ENCODE peak calls at places on chromosomes 12 and 14, in eight cellular contexts. Y, Q, T, X, C, N, Z and J are unnamed samples.

GRCh38 chr12:123397400-123397799 is 13.5 kb downstream of the KMT5A start:
- DNase-seq in Y (no peak), Q (no peak), T (no peak), X (no peak), C (no peak), N (no peak), Z (no peak), J (no peak)

GRCh38 chr14:96083667-96084320 is 44.6 kb downstream of the C14orf132 start:
- DNase-seq in Y (no peak), Q (no peak), T (no peak), X (no peak), C (no peak), N (no peak), Z (peak; percentile 81), J (no peak)

GRCh38 chr12:46562625-46563228 is 190.2 kb upstream of the SLC38A2 start:
- DNase-seq in Y (peak; percentile 76), Q (no peak), T (no peak), X (peak; percentile 95), C (no peak), N (no peak), Z (no peak), J (peak; percentile 62)

GRCh38 chr14:51188566-51189185 is 51.4 kb upstream of the TMX1 start:
- DNase-seq in Y (no peak), Q (no peak), T (no peak), X (peak; percentile 55), C (peak; percentile 37), N (no peak), Z (no peak), J (no peak)

GRCh38 chr14:29352681-29353080 is 575.0 kb downstream of the PRKD1 start:
- DNase-seq in Y (no peak), Q (no peak), T (no peak), X (no peak), C (no peak), N (no peak), Z (no peak), J (no peak)

GRCh38 chr14:104888489-104889373 is 23.7 kb downstream of the CEP170B start:
- DNase-seq in Y (no peak), Q (no peak), T (no peak), X (no peak), C (no peak), N (no peak), Z (peak; percentile 11), J (no peak)

GRCh38 chr12:61365001-61365400 is 895.2 kb upstream of the USP15 start:
- DNase-seq in Y (no peak), Q (no peak), T (no peak), X (no peak), C (no peak), N (no peak), Z (no peak), J (no peak)

GRCh38 chr12:123141615-123142517 is 9.0 kb downstream of the PITPNM2 start:
- DNase-seq in Y (peak; percentile 84), Q (no peak), T (no peak), X (peak; percentile 91), C (peak; percentile 63), N (no peak), Z (peak; percentile 73), J (peak; percentile 87)

GRCh38 chr12:70449758-70450341 is 83.8 kb downstream of the KCNMB4 start:
- DNase-seq in Y (no peak), Q (no peak), T (no peak), X (no peak), C (no peak), N (no peak), Z (no peak), J (no peak)

GRCh38 chr14:91573894-91574837 is 64.1 kb upstream of the PPP4R3A start:
- DNase-seq in Y (peak; percentile 25), Q (no peak), T (peak; percentile 19), X (peak; percentile 52), C (no peak), N (no peak), Z (peak; percentile 38), J (no peak)

GRCh38 chr14:89484445-89484844 is 67.4 kb upstream of the FOXN3 start:
- DNase-seq in Y (no peak), Q (no peak), T (no peak), X (no peak), C (no peak), N (no peak), Z (no peak), J (no peak)

GRCh38 chr12:85466906-85467305 is 186.9 kb downstream of the ALX1 start:
- DNase-seq in Y (peak; percentile 3), Q (no peak), T (no peak), X (peak; percentile 47), C (no peak), N (no peak), Z (no peak), J (no peak)

GRCh38 chr14:102971314-102971713 is 48.9 kb downstream of the AMN start:
- DNase-seq in Y (no peak), Q (no peak), T (no peak), X (no peak), C (no peak), N (no peak), Z (no peak), J (no peak)

GRCh38 chr14:76423534-76423933 is 47.6 kb downstream of the ESRRB start:
- DNase-seq in Y (no peak), Q (no peak), T (no peak), X (no peak), C (no peak), N (no peak), Z (no peak), J (peak; percentile 35)

GRCh38 chr14:55123101-55123500 is 6.0 kb upstream of the LGALS3 start:
- DNase-seq in Y (peak; percentile 98), Q (no peak), T (no peak), X (peak; percentile 96), C (peak; percentile 56), N (no peak), Z (peak; percentile 26), J (no peak)

GRCh38 chr12:75658826-75659823 is 147.7 kb upstream of the KRR1 start:
- DNase-seq in Y (peak; percentile 86), Q (no peak), T (no peak), X (peak; percentile 92), C (peak; percentile 57), N (no peak), Z (no peak), J (no peak)

GRCh38 chr12:94203181-94203546 is 54.8 kb downstream of the PLXNC1 start:
- DNase-seq in Y (no peak), Q (no peak), T (no peak), X (no peak), C (no peak), N (no peak), Z (no peak), J (no peak)

GRCh38 chr14:69288956-69289705 is 29.2 kb downstream of the GALNT16 start:
- DNase-seq in Y (no peak), Q (no peak), T (no peak), X (peak; percentile 14), C (no peak), N (no peak), Z (no peak), J (no peak)

GRCh38 chr14:30569903-30570226 is 10.9 kb downstream of the G2E3 start:
- DNase-seq in Y (no peak), Q (no peak), T (no peak), X (no peak), C (no peak), N (no peak), Z (no peak), J (no peak)

GRCh38 chr14:30569216-30569902 is 10.4 kb downstream of the G2E3 start:
- DNase-seq in Y (no peak), Q (no peak), T (no peak), X (peak; percentile 33), C (no peak), N (no peak), Z (no peak), J (peak; percentile 60)

GRCh38 chr14:30573203-30573814 is 14.4 kb downstream of the G2E3 start:
- DNase-seq in Y (peak; percentile 70), Q (no peak), T (no peak), X (peak; percentile 69), C (no peak), N (no peak), Z (no peak), J (no peak)

GRCh38 chr14:30572237-30572636 is 13.3 kb downstream of the G2E3 start:
- DNase-seq in Y (no peak), Q (no peak), T (no peak), X (no peak), C (no peak), N (no peak), Z (no peak), J (no peak)

GRCh38 chr14:30572771-30573170 is 13.8 kb downstream of the G2E3 start:
- DNase-seq in Y (no peak), Q (no peak), T (no peak), X (no peak), C (no peak), N (no peak), Z (no peak), J (no peak)
- H3K4me1 ChIP-seq in Y (peaks cover 8% of the 10 kb centered on the region), Q (peaks cover 16% of the 10 kb centered on the region), T (peaks cover 33% of the 10 kb centered on the region), X (peaks cover 6% of the 10 kb centered on the region), C (no peaks in the 10 kb centered on the region), N (peaks cover 11% of the 10 kb centered on the region), Z (peaks cover 14% of the 10 kb centered on the region), J (peaks cover 40% of the 10 kb centered on the region)

GRCh38 chr14:100143934-100144333 is 15.5 kb downstream of the DEGS2 start:
- DNase-seq in Y (no peak), Q (no peak), T (no peak), X (no peak), C (no peak), N (no peak), Z (no peak), J (no peak)
- H3K4me1 ChIP-seq in Y (no peaks in the 10 kb centered on the region), Q (peaks cover 22% of the 10 kb centered on the region), T (peaks cover 24% of the 10 kb centered on the region), X (no peaks in the 10 kb centered on the region), C (no peaks in the 10 kb centered on the region), N (peaks cover 86% of the 10 kb centered on the region), Z (peaks cover 21% of the 10 kb centered on the region), J (peaks cover 68% of the 10 kb centered on the region)

DNA sequence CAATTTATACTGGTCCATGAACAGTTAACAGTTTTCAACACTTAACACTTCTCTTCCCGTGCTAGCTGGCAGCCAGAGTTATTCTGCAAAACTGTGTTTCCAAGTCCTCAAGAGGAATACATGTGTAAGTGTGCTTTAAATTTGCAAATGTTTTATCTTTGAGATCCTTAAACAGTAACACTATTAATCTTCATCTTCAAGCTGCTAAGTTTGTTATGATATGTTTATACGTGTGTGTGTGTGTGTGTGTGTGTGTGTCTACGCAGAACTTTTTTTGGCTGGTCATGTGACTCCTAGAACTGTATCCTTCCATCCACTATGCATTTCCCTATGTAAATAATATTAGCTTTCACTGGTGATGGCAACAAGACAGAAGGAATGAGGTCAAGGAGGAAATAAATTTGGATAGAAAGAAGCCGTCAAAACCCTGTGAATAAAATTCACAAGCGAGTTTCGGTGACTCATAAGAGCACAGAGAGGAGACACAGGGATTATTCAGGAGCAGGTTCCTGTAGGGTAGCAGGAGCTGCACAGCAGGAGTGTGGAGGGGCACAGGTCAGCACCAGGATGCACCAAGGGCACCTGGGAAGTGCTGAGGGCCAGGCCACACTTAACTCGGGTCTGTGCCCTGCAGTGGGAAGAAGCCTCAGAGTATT is 105.8 kb upstream of the ETV6 start:
- DNase-seq in Y (peak; percentile 25), Q (no peak), T (no peak), X (no peak), C (no peak), N (no peak), Z (no peak), J (no peak)
- H3K4me1 ChIP-seq in Y (peaks cover 3% of the 10 kb centered on the region), Q (peaks cover 21% of the 10 kb centered on the region), T (peaks cover 44% of the 10 kb centered on the region), X (no peaks in the 10 kb centered on the region), C (no peaks in the 10 kb centered on the region), N (peaks cover 41% of the 10 kb centered on the region), Z (no peaks in the 10 kb centered on the region), J (no peaks in the 10 kb centered on the region)

DNA sequence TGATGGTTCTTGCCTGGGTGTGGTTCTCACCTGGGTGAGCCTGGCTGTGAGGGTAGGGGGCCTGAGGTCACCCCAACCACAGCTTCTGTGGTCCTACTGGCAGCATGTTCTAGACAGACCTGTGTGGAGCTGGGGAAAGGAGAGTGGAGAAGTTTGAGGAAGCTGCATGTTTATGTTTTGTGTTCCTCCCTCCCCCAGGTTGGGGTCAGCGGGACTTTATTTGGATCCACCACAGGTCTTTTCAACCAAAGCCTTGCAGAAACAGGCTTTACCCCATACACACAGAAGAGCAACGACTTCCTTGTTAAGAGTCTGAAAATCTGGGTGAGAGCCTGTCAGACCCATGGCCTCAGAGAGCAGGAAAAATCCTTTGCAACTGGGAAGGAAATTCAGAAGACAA is 5.6 kb downstream of the CD9 start:
- DNase-seq in Y (no peak), Q (no peak), T (no peak), X (no peak), C (no peak), N (no peak), Z (no peak), J (no peak)
- H3K4me1 ChIP-seq in Y (peaks cover 14% of the 10 kb centered on the region), Q (peaks cover 16% of the 10 kb centered on the region), T (peaks cover 18% of the 10 kb centered on the region), X (peaks cover 8% of the 10 kb centered on the region), C (peaks cover 22% of the 10 kb centered on the region), N (peaks cover 99% of the 10 kb centered on the region), Z (peaks cover 38% of the 10 kb centered on the region), J (peaks cover 21% of the 10 kb centered on the region)